ENCODE peak calls at places on chromosome 16, in four cellular contexts. V, T, E and Q are unnamed samples.

GRCh38 chr16:68406458-68407041 is 41.8 kb downstream of the SMPD3 start:
- DNase-seq in T (no peak), V (no peak), E (no peak), Q (peak)

GRCh38 chr16:2817496-2818277 is 650 bp downstream of the PRSS21 start:
- DNase-seq in E (no peak), T (no peak), V (no peak), Q (peak)

GRCh38 chr16:80954985-80955384 is 51.7 kb downstream of the CMC2 start:
- DNase-seq in E (no peak), T (no peak), V (no peak), Q (no peak)

GRCh38 chr16:19884021-19884485 is 595 bp downstream of the GPRC5B start:
- DNase-seq in E (peak), V (no peak), T (no peak), Q (no peak)

GRCh38 chr16:50083996-50084395 is 18.2 kb downstream of the HEATR3 start:
- DNase-seq in E (no peak), T (no peak), V (no peak), Q (no peak)

GRCh38 chr16:67499159-67499558 is 15.8 kb upstream of the AGRP start:
- DNase-seq in T (no peak), E (no peak), V (no peak), Q (peak)

GRCh38 chr16:56910654-56911539 is 21.0 kb upstream of the HERPUD1 start:
- DNase-seq in E (no peak), V (peak), T (no peak), Q (peak)

GRCh38 chr16:48447428-48447827 is 62.2 kb upstream of the SIAH1 start:
- DNase-seq in E (no peak), T (no peak), V (no peak), Q (no peak)

GRCh38 chr16:10776280-10776679 is 32.6 kb downstream of the NUBP1 start:
- DNase-seq in E (no peak), T (no peak), V (no peak), Q (no peak)

GRCh38 chr16:9706217-9706616 is 476.0 kb downstream of the GRIN2A start:
- DNase-seq in T (no peak), E (no peak), V (no peak), Q (no peak)

GRCh38 chr16:84869464-84869863 is 49.7 kb downstream of the CRISPLD2 start:
- DNase-seq in E (no peak), V (no peak), T (no peak), Q (peak)

GRCh38 chr16:84940670-84941551 is 70.4 kb downstream of the ZDHHC7 start:
- DNase-seq in E (no peak), T (no peak), V (no peak), Q (peak)

GRCh38 chr16:1791943-1792812 is 1.3 kb downstream of the IGFALS start:
- DNase-seq in E (no peak), T (no peak), V (no peak), Q (peak)

GRCh38 chr16:87956169-87956770 is 5.0 kb downstream of the BANP start:
- DNase-seq in E (peak), T (no peak), V (peak), Q (peak)

GRCh38 chr16:28989363-28989762 is 4.5 kb downstream of the LAT start:
- DNase-seq in V (no peak), E (no peak), T (no peak), Q (peak)

GRCh38 chr16:55433030-55433429 is 46.0 kb upstream of the MMP2 start:
- DNase-seq in E (no peak), V (no peak), T (no peak), Q (no peak)

GRCh38 chr16:56227936-56228335 is 36.6 kb downstream of the GNAO1 start:
- DNase-seq in T (no peak), E (no peak), V (no peak), Q (no peak)

GRCh38 chr16:85303354-85303883 is 191.1 kb upstream of the CIBAR2 start:
- DNase-seq in T (peak), V (peak), E (peak), Q (peak)